ENCODE peak calls at places on chromosomes 1 and 21, in four cellular contexts. Q is MV-4-11, V is epithelial cell of prostate, P is HTR-8/SVneo. E is an unnamed sample.

GRCh38 chr1:246724725-246725095 is 501 bp downstream of the SCCPDH start:
- DNase-seq in Q (peak), V (no peak), P (peak), E (peak)

GRCh38 chr1:9822897-9823692 is 670 bp downstream of the CLSTN1 start:
- DNase-seq in V (no peak), P (no peak), Q (no peak), E (peak)

GRCh38 chr1:174217787-174218574 is 58.7 kb downstream of the RABGAP1L start:
- DNase-seq in Q (peak), P (peak), V (no peak), E (peak)

GRCh38 chr1:229249854-229250644 is 20.9 kb upstream of the RAB4A start:
- DNase-seq in Q (peak), V (no peak), P (no peak), E (no peak)

GRCh38 chr1:81323862-81324261 is 476.9 kb upstream of the ADGRL2 start:
- DNase-seq in V (no peak), Q (no peak), P (no peak), E (no peak)

GRCh38 chr1:203508463-203508862 is 14.5 kb downstream of the OPTC start:
- DNase-seq in V (no peak), P (no peak), Q (no peak), E (no peak)

GRCh38 chr1:43796111-43796581 is 88.8 kb downstream of the ST3GAL3 start:
- DNase-seq in Q (peak), V (no peak), P (no peak), E (no peak)

GRCh38 chr1:7784492-7785071 is 491 bp downstream of the PER3 start:
- DNase-seq in P (no peak), V (no peak), Q (no peak), E (no peak)

GRCh38 chr1:22470227-22470626 is 18.6 kb downstream of the ZBTB40 start:
- DNase-seq in P (no peak), Q (no peak), V (no peak), E (no peak)

GRCh38 chr21:44051462-44051941 is 39.4 kb downstream of the TRAPPC10 start:
- DNase-seq in P (no peak), V (no peak), Q (no peak), E (no peak)

GRCh38 chr1:8211620-8212442 is 106.1 kb upstream of the SLC45A1 start:
- DNase-seq in V (peak), P (peak), Q (peak), E (peak)

GRCh38 chr1:91400133-91400725 is 4.4 kb downstream of the HFM1 start:
- DNase-seq in Q (no peak), V (no peak), P (no peak), E (no peak)

GRCh38 chr1:2840036-2840809 is 38.7 kb upstream of the TTC34 start:
- DNase-seq in V (no peak), Q (peak), P (no peak), E (no peak)

GRCh38 chr21:44958471-44959191 is 18.8 kb downstream of the SLX9 start:
- DNase-seq in P (no peak), Q (no peak), V (no peak), E (no peak)

GRCh38 chr21:46635324-46636180 is at the start of gene PRMT2:
- DNase-seq in P (peak), Q (peak), V (peak), E (peak)

GRCh38 chr1:16421201-16421600 is 16.0 kb downstream of the SPATA21 start:
- DNase-seq in P (no peak), Q (no peak), V (no peak), E (no peak)

GRCh38 chr1:242739246-242739645 is 214.7 kb upstream of the PLD5 start:
- DNase-seq in Q (no peak), V (no peak), P (no peak), E (no peak)

GRCh38 chr1:158931055-158931737 is at the start of gene PYHIN1:
- DNase-seq in V (no peak), Q (peak), P (no peak), E (no peak)

GRCh38 chr21:43800566-43800965 is 11.2 kb downstream of the RRP1 start:
- DNase-seq in Q (no peak), V (no peak), P (no peak), E (no peak)

GRCh38 chr1:157993179-157994080 is at the start of gene KIRREL1:
- DNase-seq in Q (no peak), V (no peak), P (no peak), E (peak)

GRCh38 chr1:39850606-39851216 is 32.6 kb downstream of the TRIT1 start:
- DNase-seq in P (no peak), V (no peak), Q (no peak), E (no peak)

GRCh38 chr1:111483166-111483565 is 9.4 kb downstream of the C1orf162 start:
- DNase-seq in P (no peak), Q (no peak), V (no peak), E (no peak)

GRCh38 chr1:167057297-167057688 is 32.9 kb downstream of the GPA33 start:
- DNase-seq in V (no peak), P (peak), Q (peak), E (peak)

GRCh38 chr1:208030320-208031091 is 119.6 kb upstream of the CD34 start:
- DNase-seq in Q (no peak), P (no peak), V (no peak), E (no peak)

GRCh38 chr1:92916899-92917298 is 44.4 kb downstream of the DIPK1A start:
- DNase-seq in P (no peak), V (no peak), Q (no peak), E (no peak)

GRCh38 chr21:26833460-26833939 is 11.7 kb downstream of the ADAMTS1 start:
- DNase-seq in Q (no peak), P (no peak), V (no peak), E (no peak)

GRCh38 chr1:227928811-227929375 is 18.8 kb downstream of the WNT9A start:
- DNase-seq in V (no peak), Q (no peak), P (no peak), E (no peak)

GRCh38 chr1:9826616-9827015 is 2.9 kb upstream of the CLSTN1 start:
- DNase-seq in V (no peak), P (no peak), Q (no peak), E (no peak)